ENCODE peak calls at places on chromosome 6, in four cellular contexts. One of them, this sample, is unnamed. For H3K4me1 and H3K27me3, the result is how much of the 10 kb centered on the place peaks cover.

GRCh38 chr6:90027004-90027403 is 132.7 kb downstream of the GJA10 start:
- DNase-seq in heart right ventricle: no peak
- DNase-seq in lower lobe of right lung: no peak
- DNase-seq in hepatocyte: no peak
- DNase-seq in this sample: no peak

GRCh38 chr6:139533573-139534471 is 159.4 kb upstream of the CITED2 start:
- DNase-seq in hepatocyte: peak
- DNase-seq in lower lobe of right lung: peak
- DNase-seq in heart right ventricle: no peak
- DNase-seq in this sample: peak

GRCh38 chr6:126480268-126480667 is 140.4 kb downstream of the CENPW start:
- DNase-seq in lower lobe of right lung: no peak
- DNase-seq in heart right ventricle: no peak
- DNase-seq in hepatocyte: no peak
- DNase-seq in this sample: no peak

GRCh38 chr6:117495873-117496272 is 13.4 kb downstream of the DCBLD1 start:
- DNase-seq in heart right ventricle: no peak
- DNase-seq in lower lobe of right lung: no peak
- DNase-seq in hepatocyte: no peak
- DNase-seq in this sample: no peak

GRCh38 chr6:33634203-33634727 is 13.1 kb downstream of the ITPR3 start:
- DNase-seq in hepatocyte: peak
- DNase-seq in heart right ventricle: no peak
- DNase-seq in lower lobe of right lung: peak
- DNase-seq in this sample: no peak

GRCh38 chr6:134065706-134066105 is 13.3 kb upstream of the SLC2A12 start:
- DNase-seq in heart right ventricle: no peak
- DNase-seq in lower lobe of right lung: no peak
- DNase-seq in hepatocyte: no peak
- DNase-seq in this sample: no peak

GRCh38 chr6:138608896-138609295 is 109.6 kb upstream of the NHSL1 start:
- DNase-seq in lower lobe of right lung: no peak
- DNase-seq in hepatocyte: no peak
- DNase-seq in heart right ventricle: no peak
- DNase-seq in this sample: no peak

GRCh38 chr6:27081931-27082330 is 165.6 kb upstream of the PRSS16 start:
- DNase-seq in lower lobe of right lung: no peak
- DNase-seq in hepatocyte: no peak
- DNase-seq in heart right ventricle: no peak
- DNase-seq in this sample: no peak

GRCh38 chr6:107064579-107065065 is 36.6 kb downstream of the MTRES1 start:
- DNase-seq in lower lobe of right lung: no peak
- DNase-seq in heart right ventricle: peak
- DNase-seq in hepatocyte: no peak
- DNase-seq in this sample: no peak

GRCh38 chr6:97322811-97323210 is 39.8 kb upstream of the MMS22L start:
- DNase-seq in heart right ventricle: no peak
- DNase-seq in hepatocyte: no peak
- DNase-seq in lower lobe of right lung: no peak
- DNase-seq in this sample: no peak

GRCh38 chr6:38501931-38502330 is 137.8 kb downstream of the BTBD9 start:
- DNase-seq in hepatocyte: no peak
- DNase-seq in lower lobe of right lung: no peak
- DNase-seq in heart right ventricle: no peak
- DNase-seq in this sample: no peak

GRCh38 chr6:138429731-138430130 is 25.7 kb downstream of the HEBP2 start:
- DNase-seq in lower lobe of right lung: no peak
- DNase-seq in hepatocyte: no peak
- DNase-seq in heart right ventricle: no peak
- DNase-seq in this sample: no peak

GRCh38 chr6:20365456-20365855 is 36.2 kb upstream of the E2F3 start:
- DNase-seq in lower lobe of right lung: no peak
- DNase-seq in heart right ventricle: no peak
- DNase-seq in hepatocyte: no peak
- DNase-seq in this sample: no peak
- H3K4me1 ChIP-seq in lower lobe of right lung: under half
- H3K4me1 ChIP-seq in heart right ventricle: under half
- H3K4me1 ChIP-seq in hepatocyte: under half
- H3K4me1 ChIP-seq in this sample: under half

GRCh38 chr6:43875849-43876572 is 106.0 kb downstream of the VEGFA start:
- DNase-seq in heart right ventricle: no peak
- DNase-seq in lower lobe of right lung: no peak
- DNase-seq in hepatocyte: no peak
- DNase-seq in this sample: no peak

GRCh38 chr6:43871933-43872332 is 101.9 kb downstream of the VEGFA start:
- DNase-seq in lower lobe of right lung: no peak
- DNase-seq in hepatocyte: no peak
- DNase-seq in heart right ventricle: no peak
- DNase-seq in this sample: no peak

GRCh38 chr6:43874814-43875590 is 105.0 kb downstream of the VEGFA start:
- DNase-seq in hepatocyte: no peak
- DNase-seq in lower lobe of right lung: no peak
- DNase-seq in heart right ventricle: no peak
- DNase-seq in this sample: no peak

GRCh38 chr6:43876602-43877001 is 106.6 kb downstream of the VEGFA start:
- DNase-seq in hepatocyte: no peak
- DNase-seq in heart right ventricle: no peak
- DNase-seq in lower lobe of right lung: no peak
- DNase-seq in this sample: no peak

DNA sequence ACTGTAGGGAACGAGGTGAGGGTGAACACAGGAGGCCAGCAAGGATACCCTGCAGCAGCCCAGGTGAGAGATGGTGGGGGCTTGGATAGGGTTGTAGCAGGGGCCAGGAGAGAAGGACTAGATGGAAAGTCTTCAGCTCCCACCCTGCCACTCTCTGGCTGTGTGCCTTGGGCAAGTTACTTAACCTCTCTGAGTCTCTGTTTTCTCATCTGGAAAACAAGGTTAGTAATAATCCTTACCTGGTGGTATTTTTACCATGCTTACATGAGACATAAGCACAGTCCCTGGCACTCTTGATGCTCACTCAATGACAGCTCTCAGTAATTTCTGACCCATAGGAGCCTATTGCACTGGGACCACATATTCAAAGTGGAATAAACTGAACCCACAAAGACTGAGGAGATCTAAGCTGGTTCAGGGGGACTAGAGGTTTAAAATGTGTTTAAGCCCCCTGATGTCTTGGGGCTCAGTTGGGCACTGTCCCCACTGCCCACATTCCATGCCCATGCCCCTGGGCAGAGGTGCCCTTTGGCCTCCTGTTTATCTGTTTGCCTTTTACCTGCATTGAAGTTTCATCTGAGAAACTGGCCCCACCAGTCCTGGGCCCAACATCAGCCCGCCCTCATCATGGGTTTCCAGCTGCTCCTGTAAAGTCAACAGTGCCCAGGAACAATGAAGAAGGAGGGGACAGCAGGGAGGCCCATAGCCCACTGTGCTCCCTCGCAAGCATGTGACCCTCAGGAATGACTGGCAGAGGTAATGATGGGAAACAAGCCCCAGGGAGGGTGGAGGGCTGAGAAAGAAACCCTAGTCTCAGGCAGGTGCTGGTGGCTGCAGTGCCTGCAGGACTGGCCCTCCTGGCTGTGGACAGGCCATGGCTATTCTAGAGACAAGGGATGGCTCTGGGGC is 104.0 kb downstream of the VEGFA start:
- DNase-seq in lower lobe of right lung: no peak
- DNase-seq in hepatocyte: peak
- DNase-seq in heart right ventricle: no peak
- DNase-seq in this sample: no peak
- H3K27me3 ChIP-seq in lower lobe of right lung: under half
- H3K27me3 ChIP-seq in hepatocyte: under half
- H3K27me3 ChIP-seq in heart right ventricle: under half
- H3K27me3 ChIP-seq in this sample: under half

DNA sequence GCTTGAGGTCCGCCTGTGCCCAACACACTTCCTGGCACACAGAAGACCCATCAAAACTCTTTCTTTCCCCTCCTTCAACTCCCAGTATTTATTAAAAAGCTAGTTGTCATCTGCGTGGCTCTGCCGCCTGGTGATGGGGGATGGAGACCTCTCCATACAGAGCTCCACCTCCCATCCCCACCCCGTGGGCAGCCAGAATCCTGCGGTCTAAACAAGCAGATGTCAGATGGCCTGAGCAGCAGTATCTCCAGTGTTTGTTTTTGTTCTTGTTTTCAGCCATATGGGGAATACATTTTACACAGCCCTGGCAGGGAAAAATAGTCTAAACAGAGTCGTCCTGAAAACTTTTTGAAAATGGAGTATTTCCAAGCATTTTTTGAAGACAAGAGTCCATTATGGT is 91.3 kb downstream of the TCP11 start:
- DNase-seq in heart right ventricle: peak
- DNase-seq in lower lobe of right lung: no peak
- DNase-seq in hepatocyte: peak
- DNase-seq in this sample: no peak
- H3K4me3 ChIP-seq in heart right ventricle: no peak
- H3K4me3 ChIP-seq in lower lobe of right lung: no peak
- H3K4me3 ChIP-seq in hepatocyte: no peak
- H3K4me3 ChIP-seq in this sample: no peak

DNA sequence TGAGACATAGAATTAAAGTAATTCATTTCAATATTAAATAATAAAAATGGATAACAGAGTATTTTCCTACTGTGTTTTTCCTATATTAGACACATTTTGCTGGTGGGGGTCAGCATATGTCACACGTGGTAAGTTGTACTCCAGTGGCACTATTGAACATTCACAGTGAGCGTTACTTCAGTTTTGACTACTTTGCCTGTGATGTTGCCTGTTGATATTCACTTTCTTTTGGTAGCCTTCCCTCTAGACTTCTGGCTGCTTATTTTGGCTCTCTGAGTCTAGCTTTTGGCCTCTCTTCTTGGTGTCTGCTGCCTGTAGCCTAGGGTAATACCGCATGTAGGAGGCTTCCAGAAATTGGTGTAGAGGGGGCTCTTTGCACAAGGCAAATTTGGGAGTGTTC is 64.4 kb upstream of the TFB1M start:
- DNase-seq in heart right ventricle: no peak
- DNase-seq in lower lobe of right lung: no peak
- DNase-seq in hepatocyte: no peak
- DNase-seq in this sample: no peak
- H3K4me1 ChIP-seq in heart right ventricle: under half
- H3K4me1 ChIP-seq in lower lobe of right lung: under half
- H3K4me1 ChIP-seq in hepatocyte: under half
- H3K4me1 ChIP-seq in this sample: under half

GRCh38 chr6:88967891-88968290 is 4.5 kb upstream of the RNGTT start:
- DNase-seq in hepatocyte: no peak
- DNase-seq in heart right ventricle: no peak
- DNase-seq in lower lobe of right lung: no peak
- DNase-seq in this sample: no peak

GRCh38 chr6:88975369-88975768 is 12.0 kb upstream of the RNGTT start:
- DNase-seq in heart right ventricle: no peak
- DNase-seq in hepatocyte: no peak
- DNase-seq in lower lobe of right lung: no peak
- DNase-seq in this sample: no peak

GRCh38 chr6:88970301-88970700 is 6.9 kb upstream of the RNGTT start:
- DNase-seq in heart right ventricle: no peak
- DNase-seq in hepatocyte: no peak
- DNase-seq in lower lobe of right lung: no peak
- DNase-seq in this sample: no peak

DNA sequence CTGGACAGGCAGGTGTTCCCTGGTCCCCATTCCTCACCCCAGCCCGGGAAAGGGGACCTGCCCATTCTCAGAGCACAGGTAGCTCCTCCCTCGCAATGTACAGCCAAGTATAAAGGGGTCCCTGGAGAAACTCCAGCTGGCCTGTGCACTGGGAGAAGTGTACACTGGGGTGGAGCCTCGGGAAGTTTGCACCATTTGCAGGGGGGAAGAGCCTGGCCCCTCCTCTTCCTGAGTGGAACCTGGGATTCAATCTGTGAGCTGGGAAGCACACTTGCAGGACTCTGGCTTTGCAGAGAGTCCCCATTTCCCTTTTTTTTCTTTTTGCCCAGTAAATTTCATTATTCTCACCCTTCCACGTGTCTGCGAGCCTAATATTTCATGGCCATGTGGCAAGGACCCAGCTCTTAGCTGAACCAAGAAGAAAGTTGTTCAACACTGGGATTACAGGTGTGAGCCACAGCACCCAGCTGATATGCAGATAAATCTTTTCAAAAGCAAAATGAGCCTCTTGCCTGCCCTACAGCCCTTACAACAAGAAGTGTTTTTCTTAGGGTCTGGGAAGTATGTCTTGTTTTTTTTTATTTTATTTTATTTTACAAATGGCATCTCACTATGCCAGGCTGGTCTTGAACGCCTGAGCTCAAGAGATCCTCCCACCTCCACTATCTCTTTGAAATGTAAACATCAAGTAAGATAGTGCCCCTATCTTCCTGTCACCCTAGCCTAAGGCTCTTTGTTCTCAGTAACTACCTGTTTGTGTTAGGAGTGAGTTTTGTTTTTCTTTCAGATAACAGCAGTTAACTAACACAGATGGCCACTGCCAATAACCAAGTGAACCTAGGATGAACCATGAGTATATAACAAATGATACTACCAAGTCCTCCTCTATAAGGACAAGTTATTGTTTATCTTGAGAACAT is 9.3 kb upstream of the RNGTT start:
- DNase-seq in hepatocyte: no peak
- DNase-seq in lower lobe of right lung: no peak
- DNase-seq in heart right ventricle: no peak
- DNase-seq in this sample: no peak
- H3K27me3 ChIP-seq in hepatocyte: under half
- H3K27me3 ChIP-seq in lower lobe of right lung: under half
- H3K27me3 ChIP-seq in heart right ventricle: under half
- H3K27me3 ChIP-seq in this sample: under half

GRCh38 chr6:115717472-115717871 is 343.2 kb downstream of the FRK start:
- DNase-seq in lower lobe of right lung: no peak
- DNase-seq in hepatocyte: no peak
- DNase-seq in heart right ventricle: no peak
- DNase-seq in this sample: no peak

GRCh38 chr6:115720900-115721299 is 339.8 kb downstream of the FRK start:
- DNase-seq in heart right ventricle: no peak
- DNase-seq in lower lobe of right lung: no peak
- DNase-seq in hepatocyte: peak
- DNase-seq in this sample: no peak

GRCh38 chr6:115721564-115721963 is 339.1 kb downstream of the FRK start:
- DNase-seq in heart right ventricle: no peak
- DNase-seq in lower lobe of right lung: no peak
- DNase-seq in hepatocyte: no peak
- DNase-seq in this sample: no peak

GRCh38 chr6:115712562-115712961 is 348.1 kb downstream of the FRK start:
- DNase-seq in hepatocyte: no peak
- DNase-seq in heart right ventricle: no peak
- DNase-seq in lower lobe of right lung: no peak
- DNase-seq in this sample: no peak

GRCh38 chr6:115717062-115717461 is 343.6 kb downstream of the FRK start:
- DNase-seq in heart right ventricle: no peak
- DNase-seq in lower lobe of right lung: no peak
- DNase-seq in hepatocyte: no peak
- DNase-seq in this sample: no peak
- H3K4me3 ChIP-seq in heart right ventricle: no peak
- H3K4me3 ChIP-seq in lower lobe of right lung: no peak
- H3K4me3 ChIP-seq in hepatocyte: no peak
- H3K4me3 ChIP-seq in this sample: no peak

GRCh38 chr6:46526607-46527006 is 35.4 kb upstream of the RCAN2 start:
- DNase-seq in heart right ventricle: no peak
- DNase-seq in hepatocyte: no peak
- DNase-seq in lower lobe of right lung: no peak
- DNase-seq in this sample: no peak

GRCh38 chr6:46528956-46529750 is 37.9 kb upstream of the RCAN2 start:
- DNase-seq in hepatocyte: no peak
- DNase-seq in heart right ventricle: no peak
- DNase-seq in lower lobe of right lung: no peak
- DNase-seq in this sample: no peak

GRCh38 chr6:46521464-46521971 is 30.3 kb upstream of the RCAN2 start:
- DNase-seq in hepatocyte: no peak
- DNase-seq in lower lobe of right lung: no peak
- DNase-seq in heart right ventricle: no peak
- DNase-seq in this sample: no peak

GRCh38 chr6:46525583-46525982 is 34.3 kb upstream of the RCAN2 start:
- DNase-seq in hepatocyte: no peak
- DNase-seq in lower lobe of right lung: no peak
- DNase-seq in heart right ventricle: no peak
- DNase-seq in this sample: no peak
- H3K4me1 ChIP-seq in hepatocyte: under half
- H3K4me1 ChIP-seq in lower lobe of right lung: under half
- H3K4me1 ChIP-seq in heart right ventricle: under half
- H3K4me1 ChIP-seq in this sample: under half